ENCODE peak calls at places on chromosomes 4 and X, in five cellular contexts. One of them, this sample, is unnamed.

GRCh38 chrX:56800801-56801200 is 71.8 kb downstream of the NBDY start:
- DNase-seq in iPS DF 6.9: no peak
- DNase-seq in effector memory CD4-positive, alpha-beta T cell: peak; percentile 21
- DNase-seq in mesendoderm: peak; percentile 89
- DNase-seq in keratinocyte: no peak
- DNase-seq in this sample: no peak

GRCh38 chrX:57918750-57919436 is 8.6 kb upstream of the ZXDA start:
- DNase-seq in keratinocyte: no peak
- DNase-seq in iPS DF 6.9: no peak
- DNase-seq in mesendoderm: peak; percentile 2
- DNase-seq in effector memory CD4-positive, alpha-beta T cell: no peak
- DNase-seq in this sample: peak; percentile 62

GRCh38 chrX:20595928-20596550 is 329.3 kb upstream of the RPS6KA3 start:
- DNase-seq in effector memory CD4-positive, alpha-beta T cell: no peak
- DNase-seq in keratinocyte: no peak
- DNase-seq in iPS DF 6.9: no peak
- DNase-seq in mesendoderm: peak; percentile 1
- DNase-seq in this sample: no peak

GRCh38 chr4:87502580-87503238 is 26.5 kb downstream of the SPARCL1 start:
- DNase-seq in keratinocyte: no peak
- DNase-seq in effector memory CD4-positive, alpha-beta T cell: no peak
- DNase-seq in mesendoderm: no peak
- DNase-seq in iPS DF 6.9: no peak
- DNase-seq in this sample: no peak

GRCh38 chr4:83771113-83771705 is 235.3 kb downstream of the GPAT3 start:
- DNase-seq in iPS DF 6.9: peak; percentile 31
- DNase-seq in effector memory CD4-positive, alpha-beta T cell: no peak
- DNase-seq in mesendoderm: peak; percentile 77
- DNase-seq in keratinocyte: no peak
- DNase-seq in this sample: peak; percentile 69

GRCh38 chr4:47863486-47863885 is 25.6 kb upstream of the CORIN start:
- DNase-seq in keratinocyte: no peak
- DNase-seq in effector memory CD4-positive, alpha-beta T cell: no peak
- DNase-seq in mesendoderm: no peak
- DNase-seq in iPS DF 6.9: no peak
- DNase-seq in this sample: no peak

GRCh38 chr4:153440475-153440874 is 25.7 kb upstream of the TMEM131L start:
- DNase-seq in effector memory CD4-positive, alpha-beta T cell: no peak
- DNase-seq in keratinocyte: no peak
- DNase-seq in iPS DF 6.9: no peak
- DNase-seq in mesendoderm: no peak
- DNase-seq in this sample: no peak

GRCh38 chrX:10628906-10629305 is 8.5 kb upstream of the MID1 start:
- DNase-seq in mesendoderm: peak; percentile 62
- DNase-seq in iPS DF 6.9: no peak
- DNase-seq in keratinocyte: peak; percentile 75
- DNase-seq in effector memory CD4-positive, alpha-beta T cell: no peak
- DNase-seq in this sample: no peak

GRCh38 chr4:185702147-185702663 is 109.8 kb downstream of the SORBS2 start:
- DNase-seq in mesendoderm: no peak
- DNase-seq in effector memory CD4-positive, alpha-beta T cell: no peak
- DNase-seq in iPS DF 6.9: no peak
- DNase-seq in keratinocyte: no peak
- DNase-seq in this sample: no peak

GRCh38 chr4:141771889-141772830 is 135.8 kb downstream of the IL15 start:
- DNase-seq in effector memory CD4-positive, alpha-beta T cell: no peak
- DNase-seq in iPS DF 6.9: no peak
- DNase-seq in keratinocyte: no peak
- DNase-seq in mesendoderm: no peak
- DNase-seq in this sample: no peak

GRCh38 chrX:34483980-34484379 is 173.1 kb downstream of the TMEM47 start:
- DNase-seq in mesendoderm: no peak
- DNase-seq in effector memory CD4-positive, alpha-beta T cell: no peak
- DNase-seq in keratinocyte: no peak
- DNase-seq in iPS DF 6.9: no peak
- DNase-seq in this sample: no peak

GRCh38 chr4:138050601-138051000 is 191.5 kb downstream of the SLC7A11 start:
- DNase-seq in iPS DF 6.9: no peak
- DNase-seq in keratinocyte: no peak
- DNase-seq in effector memory CD4-positive, alpha-beta T cell: no peak
- DNase-seq in mesendoderm: peak; percentile 82
- DNase-seq in this sample: no peak

GRCh38 chrX:110168585-110168984 is 149.3 kb downstream of the AMMECR1 start:
- DNase-seq in keratinocyte: no peak
- DNase-seq in iPS DF 6.9: no peak
- DNase-seq in mesendoderm: no peak
- DNase-seq in effector memory CD4-positive, alpha-beta T cell: no peak
- DNase-seq in this sample: no peak

GRCh38 chr4:24594887-24595286 is 10.5 kb upstream of the DHX15 start:
- DNase-seq in mesendoderm: no peak
- DNase-seq in iPS DF 6.9: no peak
- DNase-seq in effector memory CD4-positive, alpha-beta T cell: no peak
- DNase-seq in keratinocyte: no peak
- DNase-seq in this sample: no peak

GRCh38 chrX:106615041-106615440 is 3.3 kb downstream of the RADX start:
- DNase-seq in mesendoderm: no peak
- DNase-seq in iPS DF 6.9: no peak
- DNase-seq in effector memory CD4-positive, alpha-beta T cell: no peak
- DNase-seq in keratinocyte: no peak
- DNase-seq in this sample: peak; percentile 50

GRCh38 chr4:113212613-113213012 is 163.2 kb downstream of the ANK2 start:
- DNase-seq in keratinocyte: no peak
- DNase-seq in effector memory CD4-positive, alpha-beta T cell: no peak
- DNase-seq in mesendoderm: no peak
- DNase-seq in iPS DF 6.9: no peak
- DNase-seq in this sample: peak; percentile 13

GRCh38 chrX:71823391-71824057 is 60.4 kb downstream of the CXorf49B start:
- DNase-seq in iPS DF 6.9: no peak
- DNase-seq in effector memory CD4-positive, alpha-beta T cell: no peak
- DNase-seq in keratinocyte: no peak
- DNase-seq in mesendoderm: no peak
- DNase-seq in this sample: no peak

GRCh38 chr4:105520819-105521790 is 31.3 kb upstream of the ARHGEF38 start:
- DNase-seq in keratinocyte: no peak
- DNase-seq in mesendoderm: peak; percentile 61
- DNase-seq in effector memory CD4-positive, alpha-beta T cell: no peak
- DNase-seq in iPS DF 6.9: peak; percentile 9
- DNase-seq in this sample: peak; percentile 64

GRCh38 chr4:1784395-1784788 is 8.7 kb upstream of the FGFR3 start:
- DNase-seq in iPS DF 6.9: no peak
- DNase-seq in mesendoderm: no peak
- DNase-seq in keratinocyte: no peak
- DNase-seq in effector memory CD4-positive, alpha-beta T cell: no peak
- DNase-seq in this sample: no peak

GRCh38 chr4:184473515-184474260 is 662 bp downstream of the IRF2 start:
- DNase-seq in iPS DF 6.9: no peak
- DNase-seq in keratinocyte: no peak
- DNase-seq in mesendoderm: peak; percentile 67
- DNase-seq in effector memory CD4-positive, alpha-beta T cell: peak; percentile 12
- DNase-seq in this sample: peak; percentile 50

GRCh38 chr4:30724217-30724616 is 4.0 kb downstream of the PCDH7 start:
- DNase-seq in mesendoderm: peak; percentile 7
- DNase-seq in effector memory CD4-positive, alpha-beta T cell: no peak
- DNase-seq in iPS DF 6.9: no peak
- DNase-seq in keratinocyte: no peak
- DNase-seq in this sample: no peak

GRCh38 chr4:5751918-5752802 is 41.2 kb downstream of the EVC start:
- DNase-seq in effector memory CD4-positive, alpha-beta T cell: no peak
- DNase-seq in mesendoderm: peak; percentile 58
- DNase-seq in keratinocyte: no peak
- DNase-seq in iPS DF 6.9: peak; percentile 79
- DNase-seq in this sample: no peak

GRCh38 chrX:13952581-13952980 is 77.1 kb downstream of the GEMIN8 start:
- DNase-seq in effector memory CD4-positive, alpha-beta T cell: no peak
- DNase-seq in iPS DF 6.9: no peak
- DNase-seq in mesendoderm: no peak
- DNase-seq in keratinocyte: no peak
- DNase-seq in this sample: no peak

GRCh38 chrX:51641421-51642021 is 22.8 kb upstream of the CENPVL3 start:
- DNase-seq in iPS DF 6.9: peak; percentile 20
- DNase-seq in mesendoderm: peak; percentile 69
- DNase-seq in effector memory CD4-positive, alpha-beta T cell: no peak
- DNase-seq in keratinocyte: no peak
- DNase-seq in this sample: peak; percentile 62

GRCh38 chr4:140308366-140309123 is 64.9 kb upstream of the SCOC start:
- DNase-seq in effector memory CD4-positive, alpha-beta T cell: no peak
- DNase-seq in mesendoderm: no peak
- DNase-seq in keratinocyte: peak; percentile 79
- DNase-seq in iPS DF 6.9: no peak
- DNase-seq in this sample: no peak

GRCh38 chr4:53436251-53436650 is 58.8 kb downstream of the FIP1L1 start:
- DNase-seq in iPS DF 6.9: no peak
- DNase-seq in keratinocyte: no peak
- DNase-seq in effector memory CD4-positive, alpha-beta T cell: no peak
- DNase-seq in mesendoderm: no peak
- DNase-seq in this sample: no peak

GRCh38 chr4:5787311-5787710 is 76.3 kb downstream of the EVC start:
- DNase-seq in effector memory CD4-positive, alpha-beta T cell: no peak
- DNase-seq in mesendoderm: no peak
- DNase-seq in iPS DF 6.9: no peak
- DNase-seq in keratinocyte: no peak
- DNase-seq in this sample: no peak

GRCh38 chr4:2413821-2414610 is 4.4 kb downstream of the ZFYVE28 start:
- DNase-seq in mesendoderm: peak; percentile 70
- DNase-seq in iPS DF 6.9: no peak
- DNase-seq in keratinocyte: no peak
- DNase-seq in effector memory CD4-positive, alpha-beta T cell: peak; percentile 23
- DNase-seq in this sample: no peak

GRCh38 chrX:38004046-38004445 is 2.3 kb upstream of the SYTL5 start:
- DNase-seq in keratinocyte: no peak
- DNase-seq in iPS DF 6.9: no peak
- DNase-seq in mesendoderm: no peak
- DNase-seq in effector memory CD4-positive, alpha-beta T cell: no peak
- DNase-seq in this sample: no peak

DNA sequence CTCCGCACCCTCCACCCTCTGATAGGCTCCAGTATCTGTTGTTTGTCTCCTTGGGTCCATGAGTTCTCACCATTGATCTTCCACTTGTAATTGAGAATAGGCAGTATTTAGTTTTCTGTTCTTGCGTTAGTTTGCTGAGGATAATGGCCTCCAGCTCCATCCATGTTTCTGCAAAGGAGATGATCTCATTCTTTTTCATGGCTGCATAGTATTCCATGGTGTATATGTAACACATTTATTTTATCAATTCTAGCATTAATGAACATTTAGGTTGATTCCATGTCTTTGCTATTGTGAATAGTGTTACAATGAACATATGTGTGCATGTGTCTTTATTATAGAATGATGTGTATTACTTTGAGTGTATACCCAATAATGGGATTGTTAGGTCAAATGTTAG is 814.6 kb upstream of the FRG1 start:
- DNase-seq in iPS DF 6.9: no peak
- DNase-seq in effector memory CD4-positive, alpha-beta T cell: no peak
- DNase-seq in mesendoderm: no peak
- DNase-seq in keratinocyte: no peak
- DNase-seq in this sample: no peak
- H3K4me1 ChIP-seq in iPS DF 6.9: no peaks in the 10 kb centered on the region
- H3K4me1 ChIP-seq in effector memory CD4-positive, alpha-beta T cell: no peaks in the 10 kb centered on the region
- H3K4me1 ChIP-seq in mesendoderm: no peaks in the 10 kb centered on the region
- H3K4me1 ChIP-seq in keratinocyte: no peaks in the 10 kb centered on the region
- H3K4me1 ChIP-seq in this sample: no peaks in the 10 kb centered on the region

GRCh38 chr4:173534439-173534838 is 4.4 kb upstream of the HAND2 start:
- DNase-seq in iPS DF 6.9: no peak
- DNase-seq in effector memory CD4-positive, alpha-beta T cell: no peak
- DNase-seq in keratinocyte: no peak
- DNase-seq in mesendoderm: no peak
- DNase-seq in this sample: no peak

GRCh38 chr4:173535932-173536331 is 5.9 kb upstream of the HAND2 start:
- DNase-seq in keratinocyte: no peak
- DNase-seq in mesendoderm: no peak
- DNase-seq in effector memory CD4-positive, alpha-beta T cell: no peak
- DNase-seq in iPS DF 6.9: no peak
- DNase-seq in this sample: no peak

GRCh38 chr4:173536808-173537429 is 6.9 kb upstream of the HAND2 start:
- DNase-seq in effector memory CD4-positive, alpha-beta T cell: no peak
- DNase-seq in mesendoderm: peak; percentile 90
- DNase-seq in keratinocyte: no peak
- DNase-seq in iPS DF 6.9: no peak
- DNase-seq in this sample: no peak

GRCh38 chr4:173532725-173533511 is 2.9 kb upstream of the HAND2 start:
- DNase-seq in effector memory CD4-positive, alpha-beta T cell: no peak
- DNase-seq in mesendoderm: no peak
- DNase-seq in keratinocyte: no peak
- DNase-seq in iPS DF 6.9: no peak
- DNase-seq in this sample: no peak

GRCh38 chr4:173535165-173535737 is 5.2 kb upstream of the HAND2 start:
- DNase-seq in effector memory CD4-positive, alpha-beta T cell: no peak
- DNase-seq in mesendoderm: no peak
- DNase-seq in iPS DF 6.9: no peak
- DNase-seq in keratinocyte: no peak
- DNase-seq in this sample: no peak
- H3K4me3 ChIP-seq in effector memory CD4-positive, alpha-beta T cell: no peak overlapping the region
- H3K4me3 ChIP-seq in mesendoderm: no peak overlapping the region
- H3K4me3 ChIP-seq in iPS DF 6.9: no peak overlapping the region
- H3K4me3 ChIP-seq in keratinocyte: no peak overlapping the region
- H3K4me3 ChIP-seq in this sample: no peak overlapping the region

GRCh38 chr4:158870282-158871049 is 101.6 kb downstream of the FNIP2 start:
- DNase-seq in effector memory CD4-positive, alpha-beta T cell: no peak
- DNase-seq in keratinocyte: no peak
- DNase-seq in iPS DF 6.9: peak; percentile 31
- DNase-seq in mesendoderm: peak; percentile 85
- DNase-seq in this sample: no peak
- H3K4me1 ChIP-seq in effector memory CD4-positive, alpha-beta T cell: no peaks in the 10 kb centered on the region
- H3K4me1 ChIP-seq in keratinocyte: peaks cover 13% of the 10 kb centered on the region
- H3K4me1 ChIP-seq in iPS DF 6.9: peaks cover 1% of the 10 kb centered on the region
- H3K4me1 ChIP-seq in mesendoderm: no peaks in the 10 kb centered on the region
- H3K4me1 ChIP-seq in this sample: peaks cover 3% of the 10 kb centered on the region

DNA sequence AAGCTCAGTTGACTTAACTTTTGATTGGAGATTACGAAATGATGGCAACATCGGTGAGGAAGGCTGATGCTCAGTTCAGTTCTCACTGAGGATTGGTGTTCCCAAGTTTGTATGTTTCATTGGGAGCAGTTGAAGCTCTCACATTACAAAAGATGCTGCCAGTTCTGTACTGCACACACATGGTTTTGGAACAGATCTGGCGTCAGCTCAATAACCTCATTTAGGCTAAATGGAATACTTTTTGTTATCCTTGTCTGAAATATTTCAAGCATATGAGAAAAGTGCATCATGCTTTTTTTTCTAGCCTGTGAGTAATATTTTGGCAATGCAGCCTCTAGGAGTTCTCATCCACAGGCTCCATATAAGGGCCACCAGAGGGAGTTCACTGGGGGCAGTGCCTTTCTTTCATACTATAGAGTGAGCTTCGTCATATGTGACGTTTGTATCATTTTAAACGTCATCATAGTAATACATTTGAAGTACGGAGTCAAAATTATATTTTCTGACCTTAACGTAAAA is 4.1 kb downstream of the ENPEP start:
- DNase-seq in mesendoderm: peak; percentile 72
- DNase-seq in keratinocyte: no peak
- DNase-seq in iPS DF 6.9: no peak
- DNase-seq in effector memory CD4-positive, alpha-beta T cell: no peak
- DNase-seq in this sample: no peak
- H3K4me3 ChIP-seq in mesendoderm: no peak overlapping the region
- H3K4me3 ChIP-seq in keratinocyte: no peak overlapping the region
- H3K4me3 ChIP-seq in iPS DF 6.9: no peak overlapping the region
- H3K4me3 ChIP-seq in effector memory CD4-positive, alpha-beta T cell: no peak overlapping the region
- H3K4me3 ChIP-seq in this sample: no peak overlapping the region

This sample was measured in HAP-1.